ENCODE peak calls at places on chromosomes 13 and 19, in eight cellular contexts. One of them, this sample, is unnamed.

GRCh38 chr13:105908581-105908980 is 626.9 kb downstream of the EFNB2 start:
- DNase-seq in ecto neural progenitor cell: no peak
- DNase-seq in OCI-M1: peak; percentile 82
- DNase-seq in fibroblast of pulmonary artery: no peak
- DNase-seq in stimulated activated CD8-positive, alpha-beta memory T cell treated with anti-CD3 and anti-CD28 coated beads, Interleukin-4, amount 100 ng/mL, for 1 hour: no peak
- DNase-seq in stimulated activated CD4-positive, alpha-beta T cell treated with anti-CD3 and anti-CD28 coated beads, Interleukin-15, amount 100 ng/mL, for 1 hour: no peak
- DNase-seq in mesendoderm: no peak
- DNase-seq in PC-3: no peak
- DNase-seq in this sample: no peak

GRCh38 chr13:65907656-65908441 is 1322.3 kb downstream of the PCDH9 start:
- DNase-seq in ecto neural progenitor cell: no peak
- DNase-seq in OCI-M1: no peak
- DNase-seq in fibroblast of pulmonary artery: no peak
- DNase-seq in stimulated activated CD8-positive, alpha-beta memory T cell treated with anti-CD3 and anti-CD28 coated beads, Interleukin-4, amount 100 ng/mL, for 1 hour: no peak
- DNase-seq in stimulated activated CD4-positive, alpha-beta T cell treated with anti-CD3 and anti-CD28 coated beads, Interleukin-15, amount 100 ng/mL, for 1 hour: no peak
- DNase-seq in mesendoderm: peak; percentile 8
- DNase-seq in PC-3: peak; percentile 23
- DNase-seq in this sample: no peak

GRCh38 chr19:10538204-10538603 is 5.5 kb upstream of the ATG4D start:
- DNase-seq in ecto neural progenitor cell: no peak
- DNase-seq in OCI-M1: peak; percentile 49
- DNase-seq in fibroblast of pulmonary artery: no peak
- DNase-seq in stimulated activated CD8-positive, alpha-beta memory T cell treated with anti-CD3 and anti-CD28 coated beads, Interleukin-4, amount 100 ng/mL, for 1 hour: no peak
- DNase-seq in stimulated activated CD4-positive, alpha-beta T cell treated with anti-CD3 and anti-CD28 coated beads, Interleukin-15, amount 100 ng/mL, for 1 hour: no peak
- DNase-seq in mesendoderm: no peak
- DNase-seq in PC-3: no peak
- DNase-seq in this sample: no peak

GRCh38 chr13:32840840-32841713 is 175.1 kb upstream of the KL start:
- DNase-seq in ecto neural progenitor cell: no peak
- DNase-seq in OCI-M1: no peak
- DNase-seq in fibroblast of pulmonary artery: no peak
- DNase-seq in stimulated activated CD8-positive, alpha-beta memory T cell treated with anti-CD3 and anti-CD28 coated beads, Interleukin-4, amount 100 ng/mL, for 1 hour: no peak
- DNase-seq in stimulated activated CD4-positive, alpha-beta T cell treated with anti-CD3 and anti-CD28 coated beads, Interleukin-15, amount 100 ng/mL, for 1 hour: no peak
- DNase-seq in mesendoderm: no peak
- DNase-seq in PC-3: no peak
- DNase-seq in this sample: no peak

GRCh38 chr13:99220199-99220931 is 19.7 kb downstream of the UBAC2 start:
- DNase-seq in ecto neural progenitor cell: no peak
- DNase-seq in OCI-M1: no peak
- DNase-seq in fibroblast of pulmonary artery: no peak
- DNase-seq in stimulated activated CD8-positive, alpha-beta memory T cell treated with anti-CD3 and anti-CD28 coated beads, Interleukin-4, amount 100 ng/mL, for 1 hour: no peak
- DNase-seq in stimulated activated CD4-positive, alpha-beta T cell treated with anti-CD3 and anti-CD28 coated beads, Interleukin-15, amount 100 ng/mL, for 1 hour: no peak
- DNase-seq in mesendoderm: no peak
- DNase-seq in PC-3: no peak
- DNase-seq in this sample: no peak

GRCh38 chr13:109146912-109147624 is 517.7 kb downstream of the MYO16 start:
- DNase-seq in ecto neural progenitor cell: no peak
- DNase-seq in OCI-M1: no peak
- DNase-seq in fibroblast of pulmonary artery: peak; percentile 80
- DNase-seq in stimulated activated CD8-positive, alpha-beta memory T cell treated with anti-CD3 and anti-CD28 coated beads, Interleukin-4, amount 100 ng/mL, for 1 hour: no peak
- DNase-seq in stimulated activated CD4-positive, alpha-beta T cell treated with anti-CD3 and anti-CD28 coated beads, Interleukin-15, amount 100 ng/mL, for 1 hour: no peak
- DNase-seq in mesendoderm: no peak
- DNase-seq in PC-3: peak; percentile 95
- DNase-seq in this sample: no peak

GRCh38 chr13:90696656-90697055 is 650.8 kb upstream of the MIR17HG start:
- DNase-seq in ecto neural progenitor cell: no peak
- DNase-seq in OCI-M1: no peak
- DNase-seq in fibroblast of pulmonary artery: no peak
- DNase-seq in stimulated activated CD8-positive, alpha-beta memory T cell treated with anti-CD3 and anti-CD28 coated beads, Interleukin-4, amount 100 ng/mL, for 1 hour: no peak
- DNase-seq in stimulated activated CD4-positive, alpha-beta T cell treated with anti-CD3 and anti-CD28 coated beads, Interleukin-15, amount 100 ng/mL, for 1 hour: no peak
- DNase-seq in mesendoderm: no peak
- DNase-seq in PC-3: peak; percentile 67
- DNase-seq in this sample: no peak

GRCh38 chr19:12230751-12231733 is 63.6 kb downstream of the ZNF44 start:
- DNase-seq in ecto neural progenitor cell: no peak
- DNase-seq in OCI-M1: no peak
- DNase-seq in fibroblast of pulmonary artery: no peak
- DNase-seq in stimulated activated CD8-positive, alpha-beta memory T cell treated with anti-CD3 and anti-CD28 coated beads, Interleukin-4, amount 100 ng/mL, for 1 hour: no peak
- DNase-seq in stimulated activated CD4-positive, alpha-beta T cell treated with anti-CD3 and anti-CD28 coated beads, Interleukin-15, amount 100 ng/mL, for 1 hour: no peak
- DNase-seq in mesendoderm: no peak
- DNase-seq in PC-3: no peak
- DNase-seq in this sample: no peak

GRCh38 chr13:83085186-83085900 is 796.9 kb downstream of the SLITRK1 start:
- DNase-seq in ecto neural progenitor cell: no peak
- DNase-seq in OCI-M1: no peak
- DNase-seq in fibroblast of pulmonary artery: peak; percentile 48
- DNase-seq in stimulated activated CD8-positive, alpha-beta memory T cell treated with anti-CD3 and anti-CD28 coated beads, Interleukin-4, amount 100 ng/mL, for 1 hour: no peak
- DNase-seq in stimulated activated CD4-positive, alpha-beta T cell treated with anti-CD3 and anti-CD28 coated beads, Interleukin-15, amount 100 ng/mL, for 1 hour: no peak
- DNase-seq in mesendoderm: no peak
- DNase-seq in PC-3: peak; percentile 50
- DNase-seq in this sample: no peak

GRCh38 chr19:44577566-44577874 is 35.8 kb upstream of the IGSF23 start:
- DNase-seq in ecto neural progenitor cell: no peak
- DNase-seq in OCI-M1: no peak
- DNase-seq in fibroblast of pulmonary artery: no peak
- DNase-seq in stimulated activated CD8-positive, alpha-beta memory T cell treated with anti-CD3 and anti-CD28 coated beads, Interleukin-4, amount 100 ng/mL, for 1 hour: no peak
- DNase-seq in stimulated activated CD4-positive, alpha-beta T cell treated with anti-CD3 and anti-CD28 coated beads, Interleukin-15, amount 100 ng/mL, for 1 hour: no peak
- DNase-seq in mesendoderm: no peak
- DNase-seq in PC-3: no peak
- DNase-seq in this sample: no peak

GRCh38 chr19:13887529-13887928 is 10.6 kb downstream of the NANOS3 start:
- DNase-seq in ecto neural progenitor cell: no peak
- DNase-seq in OCI-M1: peak; percentile 72
- DNase-seq in fibroblast of pulmonary artery: peak; percentile 21
- DNase-seq in stimulated activated CD8-positive, alpha-beta memory T cell treated with anti-CD3 and anti-CD28 coated beads, Interleukin-4, amount 100 ng/mL, for 1 hour: no peak
- DNase-seq in stimulated activated CD4-positive, alpha-beta T cell treated with anti-CD3 and anti-CD28 coated beads, Interleukin-15, amount 100 ng/mL, for 1 hour: no peak
- DNase-seq in mesendoderm: no peak
- DNase-seq in PC-3: no peak
- DNase-seq in this sample: no peak

GRCh38 chr13:24644051-24644450 is 36.2 kb upstream of the ATP12A start:
- DNase-seq in ecto neural progenitor cell: no peak
- DNase-seq in OCI-M1: peak; percentile 38
- DNase-seq in fibroblast of pulmonary artery: peak; percentile 38
- DNase-seq in stimulated activated CD8-positive, alpha-beta memory T cell treated with anti-CD3 and anti-CD28 coated beads, Interleukin-4, amount 100 ng/mL, for 1 hour: no peak
- DNase-seq in stimulated activated CD4-positive, alpha-beta T cell treated with anti-CD3 and anti-CD28 coated beads, Interleukin-15, amount 100 ng/mL, for 1 hour: no peak
- DNase-seq in mesendoderm: no peak
- DNase-seq in PC-3: peak; percentile 27
- DNase-seq in this sample: no peak

GRCh38 chr19:7857727-7858701 is 16.2 kb downstream of the PRR36 start:
- DNase-seq in ecto neural progenitor cell: peak; percentile 84
- DNase-seq in OCI-M1: no peak
- DNase-seq in fibroblast of pulmonary artery: no peak
- DNase-seq in stimulated activated CD8-positive, alpha-beta memory T cell treated with anti-CD3 and anti-CD28 coated beads, Interleukin-4, amount 100 ng/mL, for 1 hour: no peak
- DNase-seq in stimulated activated CD4-positive, alpha-beta T cell treated with anti-CD3 and anti-CD28 coated beads, Interleukin-15, amount 100 ng/mL, for 1 hour: no peak
- DNase-seq in mesendoderm: peak; percentile 92
- DNase-seq in PC-3: no peak
- DNase-seq in this sample: no peak

GRCh38 chr13:44311011-44311481 is 62.6 kb upstream of the SERP2 start:
- DNase-seq in ecto neural progenitor cell: no peak
- DNase-seq in OCI-M1: no peak
- DNase-seq in fibroblast of pulmonary artery: peak; percentile 55
- DNase-seq in stimulated activated CD8-positive, alpha-beta memory T cell treated with anti-CD3 and anti-CD28 coated beads, Interleukin-4, amount 100 ng/mL, for 1 hour: no peak
- DNase-seq in stimulated activated CD4-positive, alpha-beta T cell treated with anti-CD3 and anti-CD28 coated beads, Interleukin-15, amount 100 ng/mL, for 1 hour: no peak
- DNase-seq in mesendoderm: no peak
- DNase-seq in PC-3: peak; percentile 91
- DNase-seq in this sample: no peak

GRCh38 chr13:20145521-20145920 is 15.3 kb downstream of the GJA3 start:
- DNase-seq in ecto neural progenitor cell: no peak
- DNase-seq in OCI-M1: no peak
- DNase-seq in fibroblast of pulmonary artery: no peak
- DNase-seq in stimulated activated CD8-positive, alpha-beta memory T cell treated with anti-CD3 and anti-CD28 coated beads, Interleukin-4, amount 100 ng/mL, for 1 hour: no peak
- DNase-seq in stimulated activated CD4-positive, alpha-beta T cell treated with anti-CD3 and anti-CD28 coated beads, Interleukin-15, amount 100 ng/mL, for 1 hour: no peak
- DNase-seq in mesendoderm: no peak
- DNase-seq in PC-3: no peak
- DNase-seq in this sample: no peak

GRCh38 chr13:74102691-74103090 is 31.5 kb downstream of the KLF12 start:
- DNase-seq in ecto neural progenitor cell: no peak
- DNase-seq in OCI-M1: no peak
- DNase-seq in fibroblast of pulmonary artery: no peak
- DNase-seq in stimulated activated CD8-positive, alpha-beta memory T cell treated with anti-CD3 and anti-CD28 coated beads, Interleukin-4, amount 100 ng/mL, for 1 hour: no peak
- DNase-seq in stimulated activated CD4-positive, alpha-beta T cell treated with anti-CD3 and anti-CD28 coated beads, Interleukin-15, amount 100 ng/mL, for 1 hour: no peak
- DNase-seq in mesendoderm: no peak
- DNase-seq in PC-3: no peak
- DNase-seq in this sample: no peak

GRCh38 chr19:1855040-1855827 is 7.0 kb upstream of the REXO1 start:
- DNase-seq in ecto neural progenitor cell: peak; percentile 97
- DNase-seq in OCI-M1: peak; percentile 94
- DNase-seq in fibroblast of pulmonary artery: peak; percentile 85
- DNase-seq in stimulated activated CD8-positive, alpha-beta memory T cell treated with anti-CD3 and anti-CD28 coated beads, Interleukin-4, amount 100 ng/mL, for 1 hour: no peak
- DNase-seq in stimulated activated CD4-positive, alpha-beta T cell treated with anti-CD3 and anti-CD28 coated beads, Interleukin-15, amount 100 ng/mL, for 1 hour: peak; percentile 50
- DNase-seq in mesendoderm: peak; percentile 95
- DNase-seq in PC-3: peak; percentile 38
- DNase-seq in this sample: no peak

GRCh38 chr19:17947815-17948473 is 15.1 kb downstream of the CCDC124 start:
- DNase-seq in ecto neural progenitor cell: peak; percentile 99
- DNase-seq in OCI-M1: peak; percentile 99
- DNase-seq in fibroblast of pulmonary artery: peak; percentile 94
- DNase-seq in stimulated activated CD8-positive, alpha-beta memory T cell treated with anti-CD3 and anti-CD28 coated beads, Interleukin-4, amount 100 ng/mL, for 1 hour: peak; percentile 84
- DNase-seq in stimulated activated CD4-positive, alpha-beta T cell treated with anti-CD3 and anti-CD28 coated beads, Interleukin-15, amount 100 ng/mL, for 1 hour: peak; percentile 94
- DNase-seq in mesendoderm: peak; percentile 96
- DNase-seq in PC-3: peak; percentile 95
- DNase-seq in this sample: peak; percentile 75